ENCODE peak calls at places on chromosomes 1 and 21, in ten cellular contexts. One of them, this sample, is unnamed.

GRCh38 chr1:206470692-206471414 is 577 bp downstream of the IKBKE start:
- DNase-seq in GM13977: peak; percentile 67
- DNase-seq in CD4-positive, alpha-beta memory T cell: peak; percentile 31
- DNase-seq in tibial artery: no peak
- DNase-seq in HFFc6: peak; percentile 68
- DNase-seq in iris pigment epithelial cell: peak; percentile 91
- DNase-seq in coronary artery: no peak
- DNase-seq in glutamatergic neuron: no peak
- DNase-seq in OCI-M1: peak; percentile 43
- DNase-seq in activated T-cell treated with anti-CD3 and anti-CD28 coated beads, Interleukin-2, amount 50 U/mL, for 24 hours: peak; percentile 66
- DNase-seq in this sample: no peak

GRCh38 chr1:169160845-169161511 is 54.5 kb downstream of the ATP1B1 start:
- DNase-seq in activated T-cell treated with anti-CD3 and anti-CD28 coated beads, Interleukin-2, amount 50 U/mL, for 24 hours: no peak
- DNase-seq in iris pigment epithelial cell: peak; percentile 56
- DNase-seq in tibial artery: no peak
- DNase-seq in OCI-M1: no peak
- DNase-seq in HFFc6: peak; percentile 4
- DNase-seq in CD4-positive, alpha-beta memory T cell: no peak
- DNase-seq in GM13977: no peak
- DNase-seq in coronary artery: no peak
- DNase-seq in glutamatergic neuron: no peak
- DNase-seq in this sample: no peak

GRCh38 chr1:193753038-193753756 is 566.8 kb upstream of the B3GALT2 start:
- DNase-seq in iris pigment epithelial cell: peak; percentile 6
- DNase-seq in tibial artery: no peak
- DNase-seq in OCI-M1: no peak
- DNase-seq in HFFc6: no peak
- DNase-seq in glutamatergic neuron: no peak
- DNase-seq in coronary artery: no peak
- DNase-seq in activated T-cell treated with anti-CD3 and anti-CD28 coated beads, Interleukin-2, amount 50 U/mL, for 24 hours: no peak
- DNase-seq in GM13977: no peak
- DNase-seq in CD4-positive, alpha-beta memory T cell: no peak
- DNase-seq in this sample: no peak

GRCh38 chr1:32763221-32763620 is 53.9 kb downstream of the YARS1 start:
- DNase-seq in CD4-positive, alpha-beta memory T cell: no peak
- DNase-seq in HFFc6: no peak
- DNase-seq in OCI-M1: no peak
- DNase-seq in activated T-cell treated with anti-CD3 and anti-CD28 coated beads, Interleukin-2, amount 50 U/mL, for 24 hours: no peak
- DNase-seq in coronary artery: no peak
- DNase-seq in GM13977: no peak
- DNase-seq in iris pigment epithelial cell: no peak
- DNase-seq in glutamatergic neuron: no peak
- DNase-seq in tibial artery: no peak
- DNase-seq in this sample: no peak

GRCh38 chr21:28793043-28793442 is 199.6 kb downstream of the LTN1 start:
- DNase-seq in HFFc6: peak; percentile 44
- DNase-seq in CD4-positive, alpha-beta memory T cell: no peak
- DNase-seq in tibial artery: no peak
- DNase-seq in GM13977: no peak
- DNase-seq in iris pigment epithelial cell: peak; percentile 51
- DNase-seq in OCI-M1: peak; percentile 80
- DNase-seq in coronary artery: no peak
- DNase-seq in glutamatergic neuron: no peak
- DNase-seq in activated T-cell treated with anti-CD3 and anti-CD28 coated beads, Interleukin-2, amount 50 U/mL, for 24 hours: no peak
- DNase-seq in this sample: no peak

GRCh38 chr1:64969305-64970066 is 3.1 kb upstream of the JAK1 start:
- DNase-seq in activated T-cell treated with anti-CD3 and anti-CD28 coated beads, Interleukin-2, amount 50 U/mL, for 24 hours: no peak
- DNase-seq in tibial artery: no peak
- DNase-seq in coronary artery: no peak
- DNase-seq in CD4-positive, alpha-beta memory T cell: no peak
- DNase-seq in GM13977: no peak
- DNase-seq in OCI-M1: peak; percentile 7
- DNase-seq in glutamatergic neuron: no peak
- DNase-seq in iris pigment epithelial cell: peak; percentile 18
- DNase-seq in HFFc6: no peak
- DNase-seq in this sample: no peak

GRCh38 chr1:26913754-26914619 is at the start of gene NR0B2:
- DNase-seq in iris pigment epithelial cell: no peak
- DNase-seq in CD4-positive, alpha-beta memory T cell: no peak
- DNase-seq in GM13977: no peak
- DNase-seq in coronary artery: no peak
- DNase-seq in HFFc6: no peak
- DNase-seq in activated T-cell treated with anti-CD3 and anti-CD28 coated beads, Interleukin-2, amount 50 U/mL, for 24 hours: no peak
- DNase-seq in glutamatergic neuron: no peak
- DNase-seq in tibial artery: no peak
- DNase-seq in OCI-M1: peak; percentile 32
- DNase-seq in this sample: no peak

GRCh38 chr1:36212782-36213181 is 11.5 kb upstream of the THRAP3 start:
- DNase-seq in GM13977: no peak
- DNase-seq in activated T-cell treated with anti-CD3 and anti-CD28 coated beads, Interleukin-2, amount 50 U/mL, for 24 hours: no peak
- DNase-seq in tibial artery: no peak
- DNase-seq in OCI-M1: peak; percentile 62
- DNase-seq in HFFc6: no peak
- DNase-seq in glutamatergic neuron: no peak
- DNase-seq in iris pigment epithelial cell: no peak
- DNase-seq in CD4-positive, alpha-beta memory T cell: no peak
- DNase-seq in coronary artery: no peak
- DNase-seq in this sample: no peak

GRCh38 chr1:32204943-32205361 is 519 bp upstream of the IQCC start:
- DNase-seq in coronary artery: no peak
- DNase-seq in GM13977: no peak
- DNase-seq in activated T-cell treated with anti-CD3 and anti-CD28 coated beads, Interleukin-2, amount 50 U/mL, for 24 hours: no peak
- DNase-seq in HFFc6: no peak
- DNase-seq in CD4-positive, alpha-beta memory T cell: no peak
- DNase-seq in iris pigment epithelial cell: no peak
- DNase-seq in glutamatergic neuron: no peak
- DNase-seq in OCI-M1: no peak
- DNase-seq in tibial artery: no peak
- DNase-seq in this sample: no peak

GRCh38 chr1:51489472-51489871 is 29.6 kb downstream of the EPS15 start:
- DNase-seq in glutamatergic neuron: no peak
- DNase-seq in GM13977: no peak
- DNase-seq in activated T-cell treated with anti-CD3 and anti-CD28 coated beads, Interleukin-2, amount 50 U/mL, for 24 hours: no peak
- DNase-seq in coronary artery: no peak
- DNase-seq in iris pigment epithelial cell: no peak
- DNase-seq in tibial artery: no peak
- DNase-seq in CD4-positive, alpha-beta memory T cell: no peak
- DNase-seq in OCI-M1: no peak
- DNase-seq in HFFc6: no peak
- DNase-seq in this sample: no peak

GRCh38 chr1:246005067-246005466 is 502.0 kb downstream of the SMYD3 start:
- DNase-seq in CD4-positive, alpha-beta memory T cell: no peak
- DNase-seq in glutamatergic neuron: no peak
- DNase-seq in HFFc6: peak; percentile 95
- DNase-seq in OCI-M1: peak; percentile 41
- DNase-seq in tibial artery: no peak
- DNase-seq in activated T-cell treated with anti-CD3 and anti-CD28 coated beads, Interleukin-2, amount 50 U/mL, for 24 hours: no peak
- DNase-seq in iris pigment epithelial cell: peak; percentile 97
- DNase-seq in GM13977: no peak
- DNase-seq in coronary artery: no peak
- DNase-seq in this sample: no peak

GRCh38 chr1:177206831-177207230 is 36.1 kb downstream of the BRINP2 start:
- DNase-seq in iris pigment epithelial cell: no peak
- DNase-seq in activated T-cell treated with anti-CD3 and anti-CD28 coated beads, Interleukin-2, amount 50 U/mL, for 24 hours: no peak
- DNase-seq in CD4-positive, alpha-beta memory T cell: no peak
- DNase-seq in tibial artery: no peak
- DNase-seq in HFFc6: peak; percentile 15
- DNase-seq in glutamatergic neuron: no peak
- DNase-seq in OCI-M1: no peak
- DNase-seq in GM13977: no peak
- DNase-seq in coronary artery: no peak
- DNase-seq in this sample: no peak